ENCODE peak calls at places on chromosomes 2 and 18, in five cellular contexts. One of them, this sample, is unnamed.
A peak's percentile ranks its signal among the peaks of the same experiment; 100 is the strongest.

GRCh38 chr2:42905341-42906114 is 113.1 kb upstream of the HAAO start:
- DNase-seq in upper lobe of right lung: no peak
- DNase-seq in mammary epithelial cell: no peak
- DNase-seq in K562: peak; percentile 8
- DNase-seq in PC-3: no peak
- DNase-seq in this sample: no peak

GRCh38 chr2:3712424-3712823 is 9.0 kb downstream of the DCDC2C start:
- DNase-seq in PC-3: no peak
- DNase-seq in mammary epithelial cell: peak; percentile 44
- DNase-seq in K562: no peak
- DNase-seq in upper lobe of right lung: no peak
- DNase-seq in this sample: no peak

GRCh38 chr2:233919938-233920337 is 2.8 kb downstream of the TRPM8 start:
- DNase-seq in mammary epithelial cell: peak; percentile 71
- DNase-seq in upper lobe of right lung: no peak
- DNase-seq in PC-3: peak; percentile 64
- DNase-seq in K562: no peak
- DNase-seq in this sample: no peak

GRCh38 chr2:149489452-149489851 is 98.1 kb downstream of the MMADHC start:
- DNase-seq in mammary epithelial cell: no peak
- DNase-seq in upper lobe of right lung: no peak
- DNase-seq in PC-3: no peak
- DNase-seq in K562: no peak
- DNase-seq in this sample: no peak

GRCh38 chr2:140122001-140122400 is 1341.8 kb upstream of the NXPH2 start:
- DNase-seq in mammary epithelial cell: no peak
- DNase-seq in upper lobe of right lung: no peak
- DNase-seq in PC-3: peak; percentile 76
- DNase-seq in K562: no peak
- DNase-seq in this sample: no peak

GRCh38 chr18:75218524-75218923 is 7.9 kb downstream of the TSHZ1 start:
- DNase-seq in upper lobe of right lung: no peak
- DNase-seq in PC-3: no peak
- DNase-seq in mammary epithelial cell: no peak
- DNase-seq in K562: no peak
- DNase-seq in this sample: peak; percentile 21

GRCh38 chr2:28269019-28269784 is 123.5 kb upstream of the FOSL2 start:
- DNase-seq in mammary epithelial cell: peak; percentile 82
- DNase-seq in upper lobe of right lung: no peak
- DNase-seq in PC-3: peak; percentile 78
- DNase-seq in K562: peak; percentile 76
- DNase-seq in this sample: peak; percentile 98

GRCh38 chr2:42128731-42129486 is 40.2 kb upstream of the EML4 start:
- DNase-seq in PC-3: no peak
- DNase-seq in mammary epithelial cell: peak; percentile 75
- DNase-seq in upper lobe of right lung: no peak
- DNase-seq in K562: no peak
- DNase-seq in this sample: peak; percentile 50

GRCh38 chr2:200466703-200467418 is 43.0 kb downstream of the KCTD18 start:
- DNase-seq in mammary epithelial cell: no peak
- DNase-seq in PC-3: no peak
- DNase-seq in upper lobe of right lung: no peak
- DNase-seq in K562: no peak
- DNase-seq in this sample: peak; percentile 7

GRCh38 chr2:158184556-158185343 is 83.1 kb downstream of the UPP2 start:
- DNase-seq in K562: no peak
- DNase-seq in PC-3: peak; percentile 55
- DNase-seq in mammary epithelial cell: peak; percentile 39
- DNase-seq in upper lobe of right lung: no peak
- DNase-seq in this sample: no peak

GRCh38 chr2:61196671-61197070 is 34.7 kb downstream of the C2orf74 start:
- DNase-seq in PC-3: peak; percentile 71
- DNase-seq in mammary epithelial cell: no peak
- DNase-seq in upper lobe of right lung: no peak
- DNase-seq in K562: no peak
- DNase-seq in this sample: no peak

GRCh38 chr2:200079356-200079755 is 124.0 kb downstream of the MAIP1 start:
- DNase-seq in K562: no peak
- DNase-seq in upper lobe of right lung: no peak
- DNase-seq in mammary epithelial cell: no peak
- DNase-seq in PC-3: no peak
- DNase-seq in this sample: no peak

GRCh38 chr2:214895469-214895868 is 86.0 kb upstream of the BARD1 start:
- DNase-seq in K562: no peak
- DNase-seq in upper lobe of right lung: no peak
- DNase-seq in PC-3: no peak
- DNase-seq in mammary epithelial cell: no peak
- DNase-seq in this sample: no peak

GRCh38 chr2:215828528-215829184 is 184.7 kb downstream of the MREG start:
- DNase-seq in PC-3: peak; percentile 86
- DNase-seq in mammary epithelial cell: peak; percentile 67
- DNase-seq in upper lobe of right lung: peak; percentile 75
- DNase-seq in K562: peak; percentile 51
- DNase-seq in this sample: peak; percentile 39

GRCh38 chr18:28177828-28178635 is 1.1 kb upstream of the CDH2 start:
- DNase-seq in mammary epithelial cell: peak; percentile 21
- DNase-seq in PC-3: peak; percentile 66
- DNase-seq in upper lobe of right lung: peak; percentile 73
- DNase-seq in K562: no peak
- DNase-seq in this sample: no peak

GRCh38 chr18:58345064-58345463 is 283.8 kb downstream of the ALPK2 start:
- DNase-seq in upper lobe of right lung: no peak
- DNase-seq in PC-3: no peak
- DNase-seq in K562: no peak
- DNase-seq in mammary epithelial cell: no peak
- DNase-seq in this sample: no peak

GRCh38 chr18:32930695-32931301 is 158.0 kb upstream of the KLHL14 start:
- DNase-seq in upper lobe of right lung: no peak
- DNase-seq in PC-3: peak; percentile 36
- DNase-seq in mammary epithelial cell: peak; percentile 27
- DNase-seq in K562: peak; percentile 10
- DNase-seq in this sample: peak; percentile 21

GRCh38 chr2:30628341-30628740 is 178.9 kb downstream of the CAPN13 start:
- DNase-seq in K562: no peak
- DNase-seq in mammary epithelial cell: no peak
- DNase-seq in upper lobe of right lung: no peak
- DNase-seq in PC-3: no peak
- DNase-seq in this sample: no peak

GRCh38 chr18:995641-996040 is 91.0 kb downstream of the ADCYAP1 start:
- DNase-seq in PC-3: peak; percentile 79
- DNase-seq in upper lobe of right lung: no peak
- DNase-seq in mammary epithelial cell: peak; percentile 38
- DNase-seq in K562: no peak
- DNase-seq in this sample: no peak

GRCh38 chr2:126843046-126843445 is 55.6 kb upstream of the TEX51 start:
- DNase-seq in PC-3: no peak
- DNase-seq in upper lobe of right lung: no peak
- DNase-seq in K562: no peak
- DNase-seq in mammary epithelial cell: no peak
- DNase-seq in this sample: no peak

GRCh38 chr2:45826889-45827635 is 175.6 kb downstream of the PRKCE start:
- DNase-seq in mammary epithelial cell: no peak
- DNase-seq in upper lobe of right lung: no peak
- DNase-seq in PC-3: peak; percentile 13
- DNase-seq in K562: no peak
- DNase-seq in this sample: no peak

GRCh38 chr18:60668583-60668982 is 296.0 kb upstream of the MC4R start:
- DNase-seq in mammary epithelial cell: no peak
- DNase-seq in PC-3: peak; percentile 25
- DNase-seq in upper lobe of right lung: no peak
- DNase-seq in K562: no peak
- DNase-seq in this sample: no peak

GRCh38 chr2:28369355-28369754 is 23.3 kb upstream of the FOSL2 start:
- DNase-seq in mammary epithelial cell: no peak
- DNase-seq in PC-3: no peak
- DNase-seq in K562: no peak
- DNase-seq in upper lobe of right lung: no peak
- DNase-seq in this sample: peak; percentile 86

GRCh38 chr2:100365434-100365833 is 43.1 kb upstream of the LONRF2 start:
- DNase-seq in mammary epithelial cell: peak; percentile 96
- DNase-seq in PC-3: peak; percentile 87
- DNase-seq in upper lobe of right lung: no peak
- DNase-seq in K562: no peak
- DNase-seq in this sample: peak; percentile 70

GRCh38 chr2:97992836-97993825 is 2.6 kb downstream of the TMEM131 start:
- DNase-seq in upper lobe of right lung: no peak
- DNase-seq in K562: no peak
- DNase-seq in PC-3: peak; percentile 38
- DNase-seq in mammary epithelial cell: peak; percentile 70
- DNase-seq in this sample: no peak

GRCh38 chr2:160332318-160332717 is 132.2 kb upstream of the ITGB6 start:
- DNase-seq in PC-3: peak; percentile 37
- DNase-seq in K562: no peak
- DNase-seq in mammary epithelial cell: no peak
- DNase-seq in upper lobe of right lung: no peak
- DNase-seq in this sample: peak; percentile 19

GRCh38 chr2:165141601-165142000 is 62.2 kb downstream of the SCN3A start:
- DNase-seq in upper lobe of right lung: no peak
- DNase-seq in PC-3: peak; percentile 27
- DNase-seq in mammary epithelial cell: no peak
- DNase-seq in K562: no peak
- DNase-seq in this sample: no peak

GRCh38 chr2:147688252-147688651 is 156.6 kb upstream of the ACVR2A start:
- DNase-seq in mammary epithelial cell: peak; percentile 31
- DNase-seq in K562: no peak
- DNase-seq in PC-3: peak; percentile 30
- DNase-seq in upper lobe of right lung: no peak
- DNase-seq in this sample: no peak

GRCh38 chr2:39523308-39524044 is 86.4 kb upstream of the MAP4K3 start:
- DNase-seq in PC-3: peak; percentile 91
- DNase-seq in K562: peak; percentile 53
- DNase-seq in upper lobe of right lung: no peak
- DNase-seq in mammary epithelial cell: peak; percentile 83
- DNase-seq in this sample: no peak

GRCh38 chr18:1665064-1665463 is 760.4 kb downstream of the ADCYAP1 start:
- DNase-seq in upper lobe of right lung: no peak
- DNase-seq in K562: no peak
- DNase-seq in PC-3: no peak
- DNase-seq in mammary epithelial cell: no peak
- DNase-seq in this sample: no peak

GRCh38 chr2:47019991-47020681 is 104.5 kb upstream of the MCFD2 start:
- DNase-seq in K562: no peak
- DNase-seq in mammary epithelial cell: no peak
- DNase-seq in PC-3: no peak
- DNase-seq in upper lobe of right lung: no peak
- DNase-seq in this sample: no peak

GRCh38 chr2:136248242-136248641 is 130.3 kb upstream of the CXCR4 start:
- DNase-seq in mammary epithelial cell: no peak
- DNase-seq in upper lobe of right lung: no peak
- DNase-seq in PC-3: peak; percentile 38
- DNase-seq in K562: no peak
- DNase-seq in this sample: no peak

GRCh38 chr2:136247204-136247990 is 129.4 kb upstream of the CXCR4 start:
- DNase-seq in upper lobe of right lung: no peak
- DNase-seq in K562: no peak
- DNase-seq in mammary epithelial cell: peak; percentile 9
- DNase-seq in PC-3: peak; percentile 8
- DNase-seq in this sample: no peak

GRCh38 chr2:136246086-136246669 is 128.2 kb upstream of the CXCR4 start:
- DNase-seq in upper lobe of right lung: peak; percentile 79
- DNase-seq in mammary epithelial cell: no peak
- DNase-seq in PC-3: no peak
- DNase-seq in K562: no peak
- DNase-seq in this sample: no peak

GRCh38 chr2:136251777-136252477 is 134.0 kb upstream of the CXCR4 start:
- DNase-seq in K562: no peak
- DNase-seq in mammary epithelial cell: no peak
- DNase-seq in PC-3: no peak
- DNase-seq in upper lobe of right lung: no peak
- DNase-seq in this sample: no peak

GRCh38 chr2:136248907-136249306 is 131.0 kb upstream of the CXCR4 start:
- DNase-seq in K562: no peak
- DNase-seq in PC-3: no peak
- DNase-seq in mammary epithelial cell: no peak
- DNase-seq in upper lobe of right lung: no peak
- DNase-seq in this sample: no peak
- H3K4me1 ChIP-seq in K562: peaks cover 2% of the 10 kb centered on the region
- H3K4me1 ChIP-seq in PC-3: no peaks in the 10 kb centered on the region
- H3K4me1 ChIP-seq in mammary epithelial cell: no peaks in the 10 kb centered on the region
- H3K4me1 ChIP-seq in upper lobe of right lung: peaks cover 7% of the 10 kb centered on the region
- H3K4me1 ChIP-seq in this sample: no peaks in the 10 kb centered on the region

DNA sequence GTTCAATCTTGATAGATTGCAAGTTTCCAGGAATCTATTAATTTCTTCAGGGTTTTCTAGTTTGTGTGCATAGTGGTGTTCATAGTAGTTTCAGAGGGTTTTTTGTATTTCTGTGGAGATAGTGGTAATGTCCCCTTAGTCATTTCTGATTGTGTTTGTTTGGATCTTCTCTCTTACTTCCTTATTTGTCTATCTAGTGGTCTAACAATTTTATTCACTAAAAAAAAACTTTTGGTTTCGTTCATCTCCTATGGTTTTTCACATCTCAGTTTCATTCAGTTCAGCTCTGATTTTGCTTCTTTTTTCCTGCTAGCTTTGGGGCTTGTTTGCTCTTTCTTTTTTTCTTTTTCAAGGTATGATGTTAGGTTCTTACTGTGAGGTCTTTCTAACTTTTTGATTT is 94.5 kb downstream of the SNTG2 start:
- DNase-seq in PC-3: no peak
- DNase-seq in K562: no peak
- DNase-seq in mammary epithelial cell: no peak
- DNase-seq in upper lobe of right lung: no peak
- DNase-seq in this sample: no peak
- H3K4me1 ChIP-seq in PC-3: no peaks in the 10 kb centered on the region
- H3K4me1 ChIP-seq in K562: no peaks in the 10 kb centered on the region
- H3K4me1 ChIP-seq in mammary epithelial cell: no peaks in the 10 kb centered on the region
- H3K4me1 ChIP-seq in upper lobe of right lung: no peaks in the 10 kb centered on the region
- H3K4me1 ChIP-seq in this sample: no peaks in the 10 kb centered on the region

GRCh38 chr2:20620696-20621365 is 30.1 kb downstream of the HS1BP3 start:
- DNase-seq in K562: no peak
- DNase-seq in upper lobe of right lung: peak; percentile 54
- DNase-seq in mammary epithelial cell: no peak
- DNase-seq in PC-3: no peak
- DNase-seq in this sample: no peak
- H3K4me1 ChIP-seq in K562: peaks cover 31% of the 10 kb centered on the region
- H3K4me1 ChIP-seq in upper lobe of right lung: peaks cover 42% of the 10 kb centered on the region
- H3K4me1 ChIP-seq in mammary epithelial cell: peaks cover 14% of the 10 kb centered on the region
- H3K4me1 ChIP-seq in PC-3: peaks cover 15% of the 10 kb centered on the region
- H3K4me1 ChIP-seq in this sample: no peaks in the 10 kb centered on the region

DNA sequence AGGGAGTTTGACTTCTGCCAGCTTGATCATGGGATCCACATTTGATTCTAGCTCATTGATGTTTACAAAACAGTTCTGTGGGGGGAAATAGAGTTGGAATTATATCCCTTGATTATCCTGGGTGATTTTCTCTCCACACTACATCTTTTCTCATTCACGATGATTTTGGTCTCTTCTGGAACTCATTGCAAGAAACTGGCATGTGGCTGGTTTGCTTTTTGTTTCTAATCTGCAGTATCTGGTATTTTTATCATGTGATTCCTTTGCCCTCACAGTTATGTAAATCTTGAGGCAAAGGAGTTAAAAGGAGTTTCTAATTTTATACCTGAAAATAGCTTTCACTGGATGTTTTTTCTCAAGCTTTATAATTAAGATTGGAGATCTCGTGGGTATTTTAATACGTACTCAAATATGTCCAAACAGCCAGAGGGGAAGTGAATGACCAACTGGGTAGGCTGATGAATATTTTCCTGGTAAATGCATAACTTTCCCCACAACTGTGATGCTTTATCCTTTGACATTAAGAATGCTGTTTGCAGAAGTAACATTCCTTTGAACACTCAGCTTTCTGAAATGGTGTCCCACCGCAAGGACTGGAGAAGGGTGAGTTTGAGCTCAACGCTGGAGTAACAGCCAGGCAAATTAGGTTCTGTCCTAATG is 502.9 kb upstream of the ZEB2 start:
- DNase-seq in mammary epithelial cell: no peak
- DNase-seq in K562: no peak
- DNase-seq in upper lobe of right lung: no peak
- DNase-seq in PC-3: no peak
- DNase-seq in this sample: no peak
- H3K4me1 ChIP-seq in mammary epithelial cell: no peaks in the 10 kb centered on the region
- H3K4me1 ChIP-seq in K562: no peaks in the 10 kb centered on the region
- H3K4me1 ChIP-seq in upper lobe of right lung: no peaks in the 10 kb centered on the region
- H3K4me1 ChIP-seq in PC-3: peaks cover 7% of the 10 kb centered on the region
- H3K4me1 ChIP-seq in this sample: no peaks in the 10 kb centered on the region

This sample was measured in small intestine.